ENCODE peak calls at places on chromosomes 7 and 10, in seven cellular contexts. A, V, H, U, E, F and P are unnamed samples.

GRCh38 chr10:99124376-99124775 is 111.3 kb downstream of the HPSE2 start:
- DNase-seq in A (no peak), V (no peak), H (peak), U (no peak), E (no peak), F (no peak), P (no peak)

GRCh38 chr7:159038066-159038465 is 106.6 kb downstream of the VIPR2 start:
- DNase-seq in A (no peak), V (no peak), H (no peak), U (no peak), E (no peak), F (no peak), P (no peak)

GRCh38 chr7:137954614-137955013 is 47.3 kb downstream of the CREB3L2 start:
- DNase-seq in A (no peak), V (peak), H (no peak), U (no peak), E (no peak), F (no peak), P (peak)

GRCh38 chr7:24438232-24438631 is 135.0 kb upstream of the PALS2 start:
- DNase-seq in A (no peak), V (no peak), H (no peak), U (no peak), E (no peak), F (no peak), P (no peak)

GRCh38 chr10:72802291-72803118 is 91.0 kb upstream of the OIT3 start:
- DNase-seq in A (no peak), V (peak), H (no peak), U (no peak), E (peak), F (no peak), P (peak)

GRCh38 chr7:44080686-44081265 is 1.6 kb downstream of the POLM start:
- DNase-seq in A (no peak), V (no peak), H (no peak), U (no peak), E (no peak), F (no peak), P (no peak)

GRCh38 chr10:132579027-132579859 is 41.7 kb downstream of the INPP5A start:
- DNase-seq in A (no peak), V (no peak), H (no peak), U (no peak), E (no peak), F (no peak), P (no peak)

GRCh38 chr7:158315326-158315725 is 272.3 kb downstream of the PTPRN2 start:
- DNase-seq in A (no peak), V (no peak), H (no peak), U (no peak), E (no peak), F (no peak), P (no peak)

GRCh38 chr10:78548369-78548985 is 514.8 kb downstream of the RPS24 start:
- DNase-seq in A (no peak), V (no peak), H (no peak), U (no peak), E (no peak), F (no peak), P (no peak)

GRCh38 chr7:151409555-151410404 is at the start of gene WDR86:
- DNase-seq in A (no peak), V (no peak), H (no peak), U (peak), E (no peak), F (peak), P (no peak)

GRCh38 chr7:115910541-115911164 is 119.9 kb downstream of the TFEC start:
- DNase-seq in A (peak), V (peak), H (no peak), U (peak), E (peak), F (peak), P (peak)

GRCh38 chr7:135510603-135511183 is 791 bp upstream of the CNOT4 start:
- DNase-seq in A (no peak), V (peak), H (no peak), U (no peak), E (peak), F (peak), P (peak)

GRCh38 chr7:1081931-1082401 is 5.9 kb upstream of the GPER1 start:
- DNase-seq in A (no peak), V (peak), H (no peak), U (no peak), E (no peak), F (no peak), P (peak)

GRCh38 chr10:6141296-6142151 is 52.7 kb downstream of the RBM17 start:
- DNase-seq in A (peak), V (peak), H (no peak), U (no peak), E (peak), F (no peak), P (peak)

GRCh38 chr10:132763545-132763944 is 22.4 kb downstream of the NKX6-2 start:
- DNase-seq in A (no peak), V (no peak), H (no peak), U (no peak), E (no peak), F (no peak), P (no peak)

GRCh38 chr10:14782691-14783363 is 8.1 kb upstream of the FAM107B start:
- DNase-seq in A (no peak), V (no peak), H (no peak), U (no peak), E (no peak), F (peak), P (no peak)

GRCh38 chr7:111642373-111642772 is 80.1 kb upstream of the IMMP2L start:
- DNase-seq in A (no peak), V (no peak), H (no peak), U (no peak), E (no peak), F (no peak), P (no peak)

GRCh38 chr10:111344804-111345203 is 268.0 kb downstream of the ADRA2A start:
- DNase-seq in A (no peak), V (no peak), H (no peak), U (peak), E (no peak), F (no peak), P (no peak)

GRCh38 chr7:127419196-127419595 is 26.7 kb upstream of the ZNF800 start:
- DNase-seq in A (no peak), V (no peak), H (no peak), U (no peak), E (no peak), F (no peak), P (no peak)

GRCh38 chr10:80528901-80529300 is 8.8 kb upstream of the SH2D4B start:
- DNase-seq in A (no peak), V (no peak), H (no peak), U (no peak), E (no peak), F (no peak), P (no peak)

GRCh38 chr10:101749033-101749432 is 26.9 kb downstream of the FGF8 start:
- DNase-seq in A (no peak), V (no peak), H (no peak), U (peak), E (no peak), F (no peak), P (no peak)

GRCh38 chr7:19900118-19900517 is 126.7 kb upstream of the TMEM196 start:
- DNase-seq in A (no peak), V (no peak), H (no peak), U (no peak), E (no peak), F (no peak), P (no peak)

GRCh38 chr10:48682265-48682664 is 2.4 kb upstream of the WDFY4 start:
- DNase-seq in A (no peak), V (no peak), H (no peak), U (no peak), E (no peak), F (peak), P (no peak)

DNA sequence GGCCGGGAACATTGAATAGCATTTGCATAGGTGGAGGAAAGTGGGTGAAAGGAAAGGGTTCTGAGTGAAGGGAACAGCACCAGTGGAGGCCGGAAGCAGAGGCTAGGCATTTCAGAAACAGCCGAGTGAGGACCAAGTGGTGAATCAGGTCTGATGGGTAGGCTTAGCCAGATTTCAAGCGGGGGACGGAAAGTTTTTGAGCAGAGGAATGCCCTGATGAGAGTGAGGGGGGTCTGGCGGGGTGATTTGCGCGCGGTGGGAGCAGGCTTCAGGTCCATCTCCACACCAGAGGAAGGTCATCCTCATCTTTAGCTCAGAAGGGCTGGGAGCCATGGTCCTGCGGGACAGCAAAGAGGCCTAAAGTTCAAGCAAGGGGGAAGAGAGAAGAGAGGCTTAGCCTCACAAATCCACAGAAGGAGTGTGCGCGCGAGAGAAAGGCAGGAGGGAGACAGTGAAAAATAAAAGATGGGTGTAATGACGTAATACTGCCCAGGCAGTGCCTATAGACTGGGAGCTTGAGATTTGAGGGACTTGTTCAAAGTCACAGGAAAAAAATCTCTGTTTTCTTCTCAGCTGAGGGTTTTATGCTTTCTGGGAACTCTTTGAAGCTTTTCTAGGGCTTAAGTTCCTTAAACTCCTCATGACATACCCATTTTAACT is 1.0 kb upstream of the DENND2A start:
- DNase-seq in A (no peak), V (peak), H (no peak), U (peak), E (no peak), F (no peak), P (no peak)
- H3K4me3 ChIP-seq in A (no peak), V (peak), H (peak), U (peak), E (no peak), F (no peak), P (peak)

GRCh38 chr10:76432274-76433012 is 1001.0 kb downstream of the LRMDA start:
- DNase-seq in A (no peak), V (peak), H (peak), U (peak), E (peak), F (no peak), P (peak)

GRCh38 chr10:76429642-76430041 is 998.2 kb downstream of the LRMDA start:
- DNase-seq in A (no peak), V (peak), H (no peak), U (peak), E (peak), F (no peak), P (peak)

GRCh38 chr10:76429331-76429625 is 997.9 kb downstream of the LRMDA start:
- DNase-seq in A (no peak), V (no peak), H (no peak), U (no peak), E (no peak), F (no peak), P (no peak)

GRCh38 chr10:76428541-76429330 is 997.3 kb downstream of the LRMDA start:
- DNase-seq in A (peak), V (peak), H (no peak), U (peak), E (peak), F (peak), P (peak)

DNA sequence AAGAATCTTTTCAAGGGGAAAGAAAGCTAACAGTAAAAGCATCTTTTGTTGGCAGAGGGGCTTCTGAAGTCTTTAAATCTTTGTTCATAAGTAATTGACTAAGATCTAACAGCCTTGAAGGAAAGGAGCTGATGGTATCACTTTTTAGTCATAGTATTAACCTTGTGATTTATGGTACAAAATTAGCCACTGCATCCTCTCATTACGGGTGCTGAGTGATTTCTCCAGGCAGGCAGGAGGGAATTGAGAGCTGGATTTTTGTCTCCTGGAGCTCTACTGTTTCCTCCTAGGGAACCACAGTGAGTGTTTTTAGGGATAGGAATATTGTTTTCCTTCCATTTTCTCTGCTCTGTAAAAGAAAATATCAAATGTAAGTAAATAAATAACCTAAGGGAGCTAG is 998.9 kb downstream of the LRMDA start:
- DNase-seq in A (no peak), V (peak), H (no peak), U (no peak), E (peak), F (no peak), P (no peak)
- TF ChIP-seq CTCF in A (no peak), V (no peak), H (no peak), U (no peak), E (no peak), F (no peak), P (no peak)

DNA sequence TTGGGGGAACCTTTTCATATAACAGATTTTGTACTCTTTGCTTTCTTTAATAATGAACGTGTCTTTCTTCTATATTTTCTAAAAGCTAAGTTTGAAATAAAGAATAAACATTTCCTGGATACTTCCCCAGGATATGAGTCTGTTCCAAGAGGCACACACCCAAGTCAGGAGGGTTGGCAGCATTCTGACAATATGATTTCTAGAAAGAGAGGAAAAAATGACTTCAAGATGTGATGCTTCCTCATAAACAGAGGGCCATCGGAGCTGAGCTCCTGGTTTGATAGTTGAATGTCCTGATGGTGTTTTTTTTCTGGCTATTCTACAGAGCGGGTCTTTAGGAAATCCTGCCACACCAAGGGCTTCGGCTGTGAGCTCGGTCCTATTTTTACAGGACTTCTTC is 208.5 kb upstream of the MGMT start:
- DNase-seq in A (no peak), V (no peak), H (no peak), U (no peak), E (no peak), F (no peak), P (no peak)
- H3K4me3 ChIP-seq in A (no peak), V (no peak), H (no peak), U (no peak), E (no peak), F (no peak), P (no peak)

DNA sequence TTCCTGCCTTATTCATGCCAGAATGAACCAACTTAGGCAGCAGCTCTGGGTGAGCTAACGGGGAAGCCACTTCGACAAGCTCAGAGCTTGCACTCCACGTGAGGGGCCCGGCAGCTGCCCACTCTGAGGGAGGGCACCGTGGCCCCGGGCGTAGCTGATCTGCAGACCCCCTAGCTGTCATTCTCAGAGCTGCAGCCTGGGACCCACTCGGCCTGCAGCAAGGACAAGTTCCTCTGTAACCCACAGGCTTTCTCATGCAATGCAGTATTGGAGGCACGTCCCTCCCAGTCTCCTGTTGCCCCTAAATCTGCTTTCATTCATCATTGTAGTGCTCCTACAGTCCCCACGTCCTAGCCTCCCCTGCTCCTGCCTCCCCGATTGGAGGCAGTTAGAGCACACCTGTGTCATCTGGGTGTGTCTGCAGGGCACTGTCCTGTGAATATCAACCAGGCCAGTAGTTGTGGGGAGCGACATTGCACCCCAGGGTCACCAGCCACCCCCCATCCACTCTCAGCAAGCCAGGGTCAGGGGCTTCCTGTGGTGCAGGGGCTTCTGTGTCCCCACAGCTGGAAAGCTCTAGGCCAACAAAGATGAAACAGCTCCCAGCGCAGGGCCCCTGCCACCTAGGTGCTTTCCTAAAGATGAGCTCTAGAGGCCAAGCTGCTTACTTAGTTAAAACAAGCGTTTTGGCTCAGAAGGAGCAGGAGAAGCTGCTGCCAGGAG is 333.7 kb downstream of the ADARB2 start:
- DNase-seq in A (no peak), V (no peak), H (no peak), U (peak), E (no peak), F (no peak), P (no peak)
- TF ChIP-seq CTCF in A (no peak), V (no peak), H (no peak), U (peak), E (no peak), F (no peak), P (no peak)

GRCh38 chr7:4742051-4742573 is 33.3 kb upstream of the AP5Z1 start:
- DNase-seq in A (no peak), V (no peak), H (no peak), U (no peak), E (no peak), F (peak), P (no peak)

GRCh38 chr7:4740796-4741195 is 34.6 kb upstream of the AP5Z1 start:
- DNase-seq in A (no peak), V (no peak), H (no peak), U (no peak), E (no peak), F (no peak), P (no peak)

GRCh38 chr7:4737300-4737699 is 38.1 kb upstream of the AP5Z1 start:
- DNase-seq in A (no peak), V (no peak), H (no peak), U (no peak), E (no peak), F (no peak), P (no peak)

GRCh38 chr7:4738711-4739527 is 36.5 kb upstream of the AP5Z1 start:
- DNase-seq in A (peak), V (peak), H (peak), U (peak), E (peak), F (peak), P (peak)

GRCh38 chr7:4739528-4739992 is 35.9 kb upstream of the AP5Z1 start:
- DNase-seq in A (no peak), V (no peak), H (no peak), U (no peak), E (peak), F (peak), P (peak)
- H3K4me3 ChIP-seq in A (no peak), V (no peak), H (peak), U (no peak), E (peak), F (peak), P (no peak)

DNA sequence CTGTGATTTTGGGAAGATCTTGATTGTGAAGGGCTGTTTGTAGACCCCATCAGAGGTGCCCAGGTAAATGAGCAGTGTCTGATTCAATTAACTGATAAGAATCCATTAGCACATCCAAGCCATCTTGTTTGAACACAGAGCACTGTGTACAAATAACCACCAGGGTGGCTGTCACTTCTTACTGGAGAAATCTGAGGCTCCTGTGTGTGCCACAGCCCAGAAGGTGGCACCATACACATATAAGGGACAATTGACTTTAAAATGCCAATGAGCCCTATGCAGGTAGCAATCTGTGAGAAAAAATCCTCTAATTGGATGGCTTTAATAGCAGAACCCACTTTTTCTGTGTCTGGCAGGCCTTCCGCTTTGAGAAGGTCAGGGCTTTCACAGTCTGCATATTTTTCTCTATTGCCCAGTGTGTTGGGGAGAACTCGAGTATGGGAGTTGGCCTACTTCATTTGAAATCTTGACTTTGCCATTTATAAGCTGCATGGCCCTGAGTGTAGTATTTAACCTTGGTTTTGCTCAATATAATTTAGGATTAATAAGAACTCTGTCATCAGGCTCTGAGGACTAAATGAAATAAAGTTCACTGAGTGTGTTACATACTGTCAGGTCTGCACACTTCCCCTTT is 517.4 kb downstream of the CCSER2 start:
- DNase-seq in A (no peak), V (no peak), H (no peak), U (peak), E (no peak), F (peak), P (no peak)
- TF ChIP-seq CTCF in A (no peak), V (no peak), H (no peak), U (peak), E (no peak), F (peak), P (no peak)

DNA sequence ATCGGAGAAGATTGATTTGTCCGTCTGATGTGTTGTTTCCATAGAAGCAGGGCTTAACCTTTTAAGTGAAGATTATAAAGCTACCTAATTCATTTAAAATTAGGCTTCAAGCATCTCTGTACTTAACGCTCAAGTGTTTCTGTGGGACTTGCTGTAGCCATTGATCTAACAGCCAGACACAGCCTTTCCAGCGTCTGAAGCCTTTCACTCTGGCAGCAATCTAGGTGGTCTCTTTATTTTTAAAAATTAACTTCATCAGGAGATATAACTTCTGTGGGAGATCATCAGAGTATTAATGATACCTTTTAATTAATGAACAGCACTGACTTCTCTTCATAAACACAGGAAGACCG is 88.1 kb downstream of the BEND7 start:
- DNase-seq in A (no peak), V (no peak), H (no peak), U (no peak), E (no peak), F (no peak), P (no peak)
- H3K4me3 ChIP-seq in A (no peak), V (no peak), H (peak), U (peak), E (no peak), F (no peak), P (no peak)

GRCh38 chr7:27777662-27778061 is 37.7 kb downstream of the TAX1BP1 start:
- DNase-seq in A (no peak), V (no peak), H (no peak), U (no peak), E (no peak), F (no peak), P (no peak)

GRCh38 chr7:27771111-27771510 is 31.1 kb downstream of the TAX1BP1 start:
- DNase-seq in A (no peak), V (no peak), H (no peak), U (no peak), E (no peak), F (no peak), P (no peak)

GRCh38 chr7:27779873-27780272 is 39.9 kb downstream of the TAX1BP1 start:
- DNase-seq in A (no peak), V (no peak), H (no peak), U (no peak), E (peak), F (no peak), P (no peak)

GRCh38 chr7:27775772-27776171 is 35.8 kb downstream of the TAX1BP1 start:
- DNase-seq in A (no peak), V (no peak), H (no peak), U (no peak), E (no peak), F (no peak), P (no peak)

GRCh38 chr7:27774717-27775328 is 34.9 kb downstream of the TAX1BP1 start:
- DNase-seq in A (no peak), V (peak), H (no peak), U (peak), E (peak), F (peak), P (peak)
- TF ChIP-seq CTCF in A (peak), V (peak), H (peak), U (peak), E (peak), F (peak), P (peak)